ENCODE peak calls at places on chromosomes 6 and 20, in five cellular contexts. One of them, this sample, is unnamed.
A peak's percentile ranks its signal among the peaks of the same experiment; 100 is the strongest.

GRCh38 chr6:17389274-17389847 is 4.0 kb upstream of the CAP2 start:
- DNase-seq in GM23248: peak; percentile 74
- DNase-seq in MM.1S: no peak
- DNase-seq in neural progenitor cell: no peak
- DNase-seq in PC-3: peak; percentile 82
- DNase-seq in this sample: no peak

GRCh38 chr6:17466707-17467106 is 73.3 kb downstream of the CAP2 start:
- DNase-seq in MM.1S: no peak
- DNase-seq in GM23248: peak; percentile 30
- DNase-seq in neural progenitor cell: no peak
- DNase-seq in PC-3: peak; percentile 57
- DNase-seq in this sample: no peak

GRCh38 chr20:43838703-43839060 is 76.0 kb upstream of the TOX2 start:
- DNase-seq in MM.1S: no peak
- DNase-seq in neural progenitor cell: no peak
- DNase-seq in PC-3: no peak
- DNase-seq in GM23248: no peak
- DNase-seq in this sample: no peak

GRCh38 chr6:56259682-56260081 is 12.3 kb upstream of the COL21A1 start:
- DNase-seq in PC-3: peak; percentile 72
- DNase-seq in GM23248: peak; percentile 56
- DNase-seq in MM.1S: no peak
- DNase-seq in neural progenitor cell: no peak
- DNase-seq in this sample: no peak

GRCh38 chr6:28335040-28335563 is 846 bp downstream of the ZSCAN31 start:
- DNase-seq in neural progenitor cell: no peak
- DNase-seq in PC-3: no peak
- DNase-seq in GM23248: no peak
- DNase-seq in MM.1S: no peak
- DNase-seq in this sample: no peak

GRCh38 chr6:938271-939046 is 245.5 kb upstream of the EXOC2 start:
- DNase-seq in neural progenitor cell: no peak
- DNase-seq in GM23248: no peak
- DNase-seq in MM.1S: no peak
- DNase-seq in PC-3: no peak
- DNase-seq in this sample: peak; percentile 41

GRCh38 chr20:60948230-60948629 is 303.8 kb upstream of the CDH4 start:
- DNase-seq in MM.1S: no peak
- DNase-seq in GM23248: no peak
- DNase-seq in PC-3: no peak
- DNase-seq in neural progenitor cell: no peak
- DNase-seq in this sample: no peak

GRCh38 chr6:55679503-55679902 is 100.5 kb upstream of the HMGCLL1 start:
- DNase-seq in PC-3: no peak
- DNase-seq in GM23248: no peak
- DNase-seq in neural progenitor cell: no peak
- DNase-seq in MM.1S: no peak
- DNase-seq in this sample: no peak

GRCh38 chr6:100657678-100658330 is 193.1 kb upstream of the SIM1 start:
- DNase-seq in neural progenitor cell: no peak
- DNase-seq in PC-3: peak; percentile 61
- DNase-seq in MM.1S: peak; percentile 45
- DNase-seq in GM23248: peak; percentile 55
- DNase-seq in this sample: no peak

GRCh38 chr6:139370047-139370706 is 4.3 kb downstream of the CITED2 start:
- DNase-seq in PC-3: peak; percentile 12
- DNase-seq in GM23248: peak; percentile 81
- DNase-seq in neural progenitor cell: peak; percentile 53
- DNase-seq in MM.1S: peak; percentile 59
- DNase-seq in this sample: no peak

GRCh38 chr20:11807070-11807741 is 110.5 kb upstream of the BTBD3 start:
- DNase-seq in PC-3: peak; percentile 92
- DNase-seq in GM23248: peak; percentile 93
- DNase-seq in neural progenitor cell: no peak
- DNase-seq in MM.1S: no peak
- DNase-seq in this sample: no peak

GRCh38 chr6:147149826-147150225 is 54.4 kb upstream of the STXBP5 start:
- DNase-seq in neural progenitor cell: no peak
- DNase-seq in PC-3: no peak
- DNase-seq in MM.1S: no peak
- DNase-seq in GM23248: no peak
- DNase-seq in this sample: no peak

GRCh38 chr6:83062225-83062624 is 3.4 kb downstream of the UBE3D start:
- DNase-seq in PC-3: no peak
- DNase-seq in GM23248: peak; percentile 70
- DNase-seq in neural progenitor cell: peak; percentile 66
- DNase-seq in MM.1S: no peak
- DNase-seq in this sample: peak; percentile 34

GRCh38 chr6:125742433-125743120 is 6.9 kb upstream of the HEY2 start:
- DNase-seq in neural progenitor cell: no peak
- DNase-seq in MM.1S: no peak
- DNase-seq in PC-3: no peak
- DNase-seq in GM23248: no peak
- DNase-seq in this sample: no peak

GRCh38 chr6:105675715-105676397 is 273.0 kb upstream of the PREP start:
- DNase-seq in GM23248: peak; percentile 95
- DNase-seq in neural progenitor cell: peak; percentile 8
- DNase-seq in MM.1S: no peak
- DNase-seq in PC-3: peak; percentile 89
- DNase-seq in this sample: no peak

GRCh38 chr6:136012948-136013347 is 161.4 kb downstream of the PDE7B start:
- DNase-seq in PC-3: no peak
- DNase-seq in MM.1S: no peak
- DNase-seq in neural progenitor cell: no peak
- DNase-seq in GM23248: peak; percentile 61
- DNase-seq in this sample: no peak

GRCh38 chr20:61120595-61121515 is 131.2 kb upstream of the CDH4 start:
- DNase-seq in neural progenitor cell: peak; percentile 81
- DNase-seq in GM23248: peak; percentile 79
- DNase-seq in PC-3: peak; percentile 35
- DNase-seq in MM.1S: peak; percentile 64
- DNase-seq in this sample: peak; percentile 64

GRCh38 chr6:90230547-90231240 is 65.9 kb downstream of the BACH2 start:
- DNase-seq in MM.1S: no peak
- DNase-seq in neural progenitor cell: no peak
- DNase-seq in PC-3: no peak
- DNase-seq in GM23248: no peak
- DNase-seq in this sample: peak; percentile 56

GRCh38 chr6:119350202-119351004 is 842 bp upstream of the MAN1A1 start:
- DNase-seq in GM23248: peak; percentile 90
- DNase-seq in MM.1S: peak; percentile 71
- DNase-seq in PC-3: peak; percentile 44
- DNase-seq in neural progenitor cell: no peak
- DNase-seq in this sample: peak; percentile 31

GRCh38 chr20:3161316-3162079 is 1.8 kb upstream of the FASTKD5 start:
- DNase-seq in GM23248: no peak
- DNase-seq in PC-3: no peak
- DNase-seq in neural progenitor cell: no peak
- DNase-seq in MM.1S: no peak
- DNase-seq in this sample: peak; percentile 66

GRCh38 chr6:151475653-151476523 is 17.9 kb upstream of the CCDC170 start:
- DNase-seq in MM.1S: peak; percentile 46
- DNase-seq in neural progenitor cell: peak; percentile 70
- DNase-seq in PC-3: peak; percentile 58
- DNase-seq in GM23248: peak; percentile 77
- DNase-seq in this sample: peak; percentile 86

GRCh38 chr20:63944078-63944941 is 11.9 kb downstream of the UCKL1 start:
- DNase-seq in neural progenitor cell: no peak
- DNase-seq in MM.1S: no peak
- DNase-seq in PC-3: no peak
- DNase-seq in GM23248: no peak
- DNase-seq in this sample: no peak

GRCh38 chr20:37364013-37364926 is 18.3 kb downstream of the SRC start:
- DNase-seq in GM23248: no peak
- DNase-seq in PC-3: no peak
- DNase-seq in MM.1S: no peak
- DNase-seq in neural progenitor cell: no peak
- DNase-seq in this sample: no peak

DNA sequence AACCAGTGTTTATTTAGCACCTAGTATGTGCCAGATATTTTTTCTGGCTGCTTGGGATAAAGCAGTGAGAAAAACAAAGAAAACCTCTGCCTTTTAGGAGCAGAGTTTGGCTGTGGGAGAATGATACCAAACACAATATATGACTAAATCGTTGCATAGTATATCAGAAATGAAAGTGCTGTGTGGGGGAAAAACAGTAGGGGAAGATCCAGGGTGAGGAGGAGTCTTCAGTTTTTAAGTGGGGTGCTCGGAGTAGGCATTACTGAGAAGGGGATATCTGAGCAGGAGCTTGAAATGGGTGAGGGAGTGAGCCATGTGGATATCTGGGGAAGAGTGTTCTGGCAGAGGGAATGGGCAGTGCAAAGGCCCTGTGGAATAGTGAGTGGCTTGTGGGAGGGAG is 23.0 kb downstream of the TAF8 start:
- DNase-seq in MM.1S: no peak
- DNase-seq in GM23248: no peak
- DNase-seq in PC-3: no peak
- DNase-seq in neural progenitor cell: no peak
- DNase-seq in this sample: no peak
- H3F3A ChIP-seq in MM.1S: no peaks in the 10 kb centered on the region
- H3F3A ChIP-seq in GM23248: no peaks in the 10 kb centered on the region
- H3F3A ChIP-seq in PC-3: no peaks in the 10 kb centered on the region
- H3F3A ChIP-seq in neural progenitor cell: peaks cover 7% of the 10 kb centered on the region
- H3F3A ChIP-seq in this sample: no peaks in the 10 kb centered on the region

GRCh38 chr20:31684153-31685003 is 38.3 kb downstream of the BCL2L1 start:
- DNase-seq in GM23248: no peak
- DNase-seq in neural progenitor cell: no peak
- DNase-seq in MM.1S: peak; percentile 54
- DNase-seq in PC-3: peak; percentile 1
- DNase-seq in this sample: no peak
- H3F3A ChIP-seq in GM23248: no peaks in the 10 kb centered on the region
- H3F3A ChIP-seq in neural progenitor cell: peaks cover 22% of the 10 kb centered on the region
- H3F3A ChIP-seq in MM.1S: peaks cover 59% of the 10 kb centered on the region
- H3F3A ChIP-seq in PC-3: peaks cover 5% of the 10 kb centered on the region
- H3F3A ChIP-seq in this sample: peaks cover 27% of the 10 kb centered on the region

GRCh38 chr20:49283176-49283702 is 5.4 kb upstream of the ZNFX1 start:
- DNase-seq in neural progenitor cell: no peak
- DNase-seq in PC-3: no peak
- DNase-seq in MM.1S: no peak
- DNase-seq in GM23248: no peak
- DNase-seq in this sample: no peak
- H3F3A ChIP-seq in neural progenitor cell: peaks cover 93% of the 10 kb centered on the region
- H3F3A ChIP-seq in PC-3: peaks cover 73% of the 10 kb centered on the region
- H3F3A ChIP-seq in MM.1S: peaks cover 29% of the 10 kb centered on the region
- H3F3A ChIP-seq in GM23248: peaks cover 94% of the 10 kb centered on the region
- H3F3A ChIP-seq in this sample: peaks cover 95% of the 10 kb centered on the region

DNA sequence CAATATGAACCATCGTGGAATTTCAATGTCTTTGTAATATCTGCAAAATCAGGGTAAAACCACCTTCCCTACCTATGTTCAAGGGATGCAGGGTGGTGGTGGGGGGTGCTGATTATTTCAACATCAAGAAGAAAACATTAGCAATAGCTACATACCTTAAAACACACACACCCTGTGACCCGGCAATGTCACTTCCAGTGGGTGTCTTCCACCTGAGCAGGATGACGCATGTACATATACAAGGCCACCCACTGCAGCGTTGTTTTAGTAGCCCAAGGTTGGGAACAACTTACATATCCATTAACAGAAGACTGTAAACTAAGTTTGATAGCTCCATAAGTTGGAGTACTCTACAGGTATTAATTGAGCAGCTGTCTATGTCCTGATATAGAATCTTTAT is 62.6 kb upstream of the SIRPG start:
- DNase-seq in GM23248: no peak
- DNase-seq in PC-3: peak; percentile 89
- DNase-seq in neural progenitor cell: no peak
- DNase-seq in MM.1S: no peak
- DNase-seq in this sample: no peak
- H3F3A ChIP-seq in GM23248: peaks cover 39% of the 10 kb centered on the region
- H3F3A ChIP-seq in PC-3: peaks cover 14% of the 10 kb centered on the region
- H3F3A ChIP-seq in neural progenitor cell: no peaks in the 10 kb centered on the region
- H3F3A ChIP-seq in MM.1S: peaks cover 9% of the 10 kb centered on the region
- H3F3A ChIP-seq in this sample: no peaks in the 10 kb centered on the region

GRCh38 chr20:57258055-57258454 is 8.4 kb downstream of the BMP7 start:
- DNase-seq in neural progenitor cell: peak; percentile 67
- DNase-seq in MM.1S: no peak
- DNase-seq in PC-3: no peak
- DNase-seq in GM23248: no peak
- DNase-seq in this sample: peak; percentile 67

GRCh38 chr20:57255183-57255582 is 11.3 kb downstream of the BMP7 start:
- DNase-seq in neural progenitor cell: no peak
- DNase-seq in GM23248: no peak
- DNase-seq in MM.1S: no peak
- DNase-seq in PC-3: no peak
- DNase-seq in this sample: no peak

GRCh38 chr20:57259179-57260021 is 7.0 kb downstream of the BMP7 start:
- DNase-seq in neural progenitor cell: peak; percentile 65
- DNase-seq in PC-3: no peak
- DNase-seq in GM23248: peak; percentile 12
- DNase-seq in MM.1S: no peak
- DNase-seq in this sample: peak; percentile 63

GRCh38 chr20:57256205-57256604 is 10.2 kb downstream of the BMP7 start:
- DNase-seq in MM.1S: no peak
- DNase-seq in neural progenitor cell: no peak
- DNase-seq in GM23248: no peak
- DNase-seq in PC-3: no peak
- DNase-seq in this sample: no peak

DNA sequence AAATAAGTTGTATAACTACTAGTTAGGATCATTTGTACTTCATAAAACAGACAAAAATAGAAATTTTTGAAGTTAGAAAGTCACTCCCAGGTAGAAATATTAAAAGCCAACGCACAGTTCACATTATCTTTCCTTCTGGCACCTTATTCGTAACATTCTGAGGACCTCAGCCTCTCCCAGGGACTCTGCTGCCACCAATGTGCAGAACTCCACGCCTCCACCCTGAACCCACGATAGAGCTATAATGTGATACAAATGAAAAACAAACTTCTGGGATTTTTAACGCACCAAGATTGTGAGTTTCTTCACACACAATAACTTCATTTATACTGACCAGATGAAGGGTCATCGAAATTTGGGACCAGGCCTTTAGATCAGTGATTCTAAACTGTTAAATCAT is 9.5 kb downstream of the BMP7 start:
- DNase-seq in MM.1S: no peak
- DNase-seq in neural progenitor cell: no peak
- DNase-seq in PC-3: no peak
- DNase-seq in GM23248: no peak
- DNase-seq in this sample: no peak
- H3F3A ChIP-seq in MM.1S: no peaks in the 10 kb centered on the region
- H3F3A ChIP-seq in neural progenitor cell: peaks cover 35% of the 10 kb centered on the region
- H3F3A ChIP-seq in PC-3: no peaks in the 10 kb centered on the region
- H3F3A ChIP-seq in GM23248: no peaks in the 10 kb centered on the region
- H3F3A ChIP-seq in this sample: no peaks in the 10 kb centered on the region

GRCh38 chr6:37057128-37057471 is 51.6 kb downstream of the FGD2 start:
- DNase-seq in GM23248: no peak
- DNase-seq in neural progenitor cell: no peak
- DNase-seq in PC-3: no peak
- DNase-seq in MM.1S: no peak
- DNase-seq in this sample: no peak

GRCh38 chr6:37056112-37056403 is 50.6 kb downstream of the FGD2 start:
- DNase-seq in GM23248: no peak
- DNase-seq in neural progenitor cell: no peak
- DNase-seq in MM.1S: no peak
- DNase-seq in PC-3: peak; percentile 43
- DNase-seq in this sample: peak; percentile 21

GRCh38 chr6:37058084-37058586 is 52.7 kb downstream of the FGD2 start:
- DNase-seq in MM.1S: no peak
- DNase-seq in neural progenitor cell: no peak
- DNase-seq in PC-3: peak; percentile 72
- DNase-seq in GM23248: peak; percentile 87
- DNase-seq in this sample: no peak

GRCh38 chr6:37056439-37057127 is 51.1 kb downstream of the FGD2 start:
- DNase-seq in MM.1S: no peak
- DNase-seq in PC-3: peak; percentile 93
- DNase-seq in GM23248: peak; percentile 48
- DNase-seq in neural progenitor cell: no peak
- DNase-seq in this sample: peak; percentile 64

GRCh38 chr6:37057678-37058077 is 52.2 kb downstream of the FGD2 start:
- DNase-seq in PC-3: no peak
- DNase-seq in GM23248: no peak
- DNase-seq in neural progenitor cell: no peak
- DNase-seq in MM.1S: no peak
- DNase-seq in this sample: no peak
- H3F3A ChIP-seq in PC-3: no peaks in the 10 kb centered on the region
- H3F3A ChIP-seq in GM23248: peaks cover 16% of the 10 kb centered on the region
- H3F3A ChIP-seq in neural progenitor cell: peaks cover 33% of the 10 kb centered on the region
- H3F3A ChIP-seq in MM.1S: peaks cover 23% of the 10 kb centered on the region
- H3F3A ChIP-seq in this sample: peaks cover 31% of the 10 kb centered on the region